ENCODE peak calls at places on chromosome 3, in four cellular contexts. One of them, this sample, is unnamed.

GRCh38 chr3:160697628-160698382 is 20.8 kb downstream of the ARL14 start:
- DNase-seq in K562: no peak
- DNase-seq in GM12878: no peak
- DNase-seq in HepG2: no peak
- DNase-seq in this sample: no peak

GRCh38 chr3:50516048-50516871 is 12.8 kb upstream of the CACNA2D2 start:
- DNase-seq in K562: peak
- DNase-seq in GM12878: no peak
- DNase-seq in HepG2: peak
- DNase-seq in this sample: peak

GRCh38 chr3:80017369-80017768 is 249.6 kb upstream of the ROBO1 start:
- DNase-seq in K562: no peak
- DNase-seq in GM12878: no peak
- DNase-seq in HepG2: no peak
- DNase-seq in this sample: no peak

GRCh38 chr3:30289751-30290150 is 316.6 kb upstream of the TGFBR2 start:
- DNase-seq in K562: no peak
- DNase-seq in GM12878: no peak
- DNase-seq in HepG2: no peak
- DNase-seq in this sample: no peak

GRCh38 chr3:70849911-70850699 is 537.7 kb upstream of the MDFIC2 start:
- DNase-seq in K562: no peak
- DNase-seq in GM12878: no peak
- DNase-seq in HepG2: no peak
- DNase-seq in this sample: no peak

GRCh38 chr3:46981932-46982471 is 2.5 kb downstream of the NBEAL2 start:
- DNase-seq in K562: no peak
- DNase-seq in GM12878: no peak
- DNase-seq in HepG2: no peak
- DNase-seq in this sample: peak

GRCh38 chr3:17039579-17039978 is 154.8 kb downstream of the PLCL2 start:
- DNase-seq in K562: no peak
- DNase-seq in GM12878: no peak
- DNase-seq in HepG2: no peak
- DNase-seq in this sample: no peak

GRCh38 chr3:158912188-158912587 is 110.3 kb downstream of the MFSD1 start:
- DNase-seq in K562: no peak
- DNase-seq in GM12878: no peak
- DNase-seq in HepG2: peak
- DNase-seq in this sample: no peak

DNA sequence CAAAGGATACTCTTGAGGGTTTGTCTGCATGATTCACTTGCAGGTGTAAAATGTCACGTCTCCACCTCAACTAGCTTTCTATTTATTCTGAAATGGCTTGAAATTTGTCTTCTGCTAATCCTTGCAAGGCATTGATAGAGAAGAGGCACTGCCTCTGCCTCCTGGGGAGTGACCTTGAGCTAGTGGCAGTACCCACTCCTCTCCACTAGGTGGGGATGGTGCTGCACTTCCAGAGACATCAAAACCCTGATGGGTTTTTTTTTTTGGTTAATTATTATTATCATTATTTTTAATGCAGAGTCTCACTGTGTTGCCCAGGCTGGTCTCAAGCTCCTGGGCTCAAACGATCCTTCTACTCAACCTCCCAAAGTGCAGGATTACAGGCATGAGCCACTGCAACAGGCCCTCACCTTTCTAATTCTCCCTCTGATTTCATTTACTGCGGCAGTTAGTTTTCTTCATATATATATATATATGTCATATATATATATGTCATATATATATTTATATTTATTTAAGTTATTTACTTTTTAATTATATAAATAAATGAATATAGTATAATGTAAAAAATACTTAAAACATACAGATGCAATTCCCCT is 117.6 kb upstream of the EIF1B start:
- DNase-seq in K562: peak
- DNase-seq in GM12878: no peak
- DNase-seq in HepG2: peak
- DNase-seq in this sample: peak
- TF ChIP-seq TCF7 in K562: no peak
- TF ChIP-seq TCF7 in GM12878: no peak
- TF ChIP-seq TCF7 in HepG2: no peak
- TF ChIP-seq TCF7 in this sample: no peak

GRCh38 chr3:72258366-72258765 is 473.4 kb upstream of the PROK2 start:
- DNase-seq in K562: no peak
- DNase-seq in GM12878: no peak
- DNase-seq in HepG2: no peak
- DNase-seq in this sample: no peak
- TF ChIP-seq ATF2 in K562: no peak
- TF ChIP-seq ATF2 in GM12878: no peak
- TF ChIP-seq ATF2 in HepG2: no peak
- TF ChIP-seq ATF2 in this sample: no peak

DNA sequence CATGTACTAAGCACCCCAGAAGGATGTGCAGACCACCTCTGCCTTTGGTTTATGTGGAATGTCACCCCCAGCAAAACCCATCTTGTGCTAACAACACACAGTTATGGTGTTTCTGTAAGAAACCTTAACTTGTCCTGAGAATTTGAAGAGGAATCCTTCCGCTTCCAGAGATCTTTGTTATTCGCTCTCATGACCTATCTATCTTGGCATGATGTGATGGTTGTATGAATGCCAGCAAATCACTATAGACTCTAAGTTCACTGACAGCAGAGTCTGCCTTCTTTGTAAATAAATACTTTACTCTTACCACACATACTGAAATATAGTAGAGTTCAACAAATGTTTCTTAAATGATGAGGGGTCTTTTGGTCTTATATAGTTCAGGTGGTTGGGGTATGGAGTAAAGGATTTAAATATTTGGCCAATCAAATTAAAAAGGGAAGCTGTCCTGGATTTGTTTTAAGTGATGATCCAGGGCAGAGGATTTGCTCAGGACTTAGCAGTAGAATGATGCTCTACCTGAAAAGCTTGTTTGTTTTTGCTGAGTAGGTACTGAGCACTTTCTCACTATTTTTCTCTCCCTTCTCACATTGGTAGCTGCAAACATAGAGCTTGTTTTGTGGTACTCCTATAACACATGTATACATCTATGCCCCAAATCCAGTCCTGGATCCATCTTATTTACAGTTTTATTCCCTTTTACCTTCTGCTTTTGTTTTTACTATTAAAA is 27.9 kb upstream of the RTP1 start:
- DNase-seq in K562: no peak
- DNase-seq in GM12878: no peak
- DNase-seq in HepG2: no peak
- DNase-seq in this sample: no peak
- TF ChIP-seq TCF7 in K562: no peak
- TF ChIP-seq TCF7 in GM12878: no peak
- TF ChIP-seq TCF7 in HepG2: no peak
- TF ChIP-seq TCF7 in this sample: no peak

GRCh38 chr3:77059354-77059753 is 19.5 kb downstream of the ROBO2 start:
- DNase-seq in K562: no peak
- DNase-seq in GM12878: no peak
- DNase-seq in HepG2: no peak
- DNase-seq in this sample: no peak

GRCh38 chr3:77052733-77053680 is 13.1 kb downstream of the ROBO2 start:
- DNase-seq in K562: no peak
- DNase-seq in GM12878: no peak
- DNase-seq in HepG2: no peak
- DNase-seq in this sample: no peak

GRCh38 chr3:77051927-77052542 is 12.1 kb downstream of the ROBO2 start:
- DNase-seq in K562: no peak
- DNase-seq in GM12878: no peak
- DNase-seq in HepG2: no peak
- DNase-seq in this sample: no peak

GRCh38 chr3:77053769-77054168 is 13.9 kb downstream of the ROBO2 start:
- DNase-seq in K562: no peak
- DNase-seq in GM12878: no peak
- DNase-seq in HepG2: no peak
- DNase-seq in this sample: no peak

GRCh38 chr3:77055841-77056341 is 16.0 kb downstream of the ROBO2 start:
- DNase-seq in K562: no peak
- DNase-seq in GM12878: no peak
- DNase-seq in HepG2: no peak
- DNase-seq in this sample: no peak
- TF ChIP-seq ATF2 in K562: no peak
- TF ChIP-seq ATF2 in GM12878: no peak
- TF ChIP-seq ATF2 in HepG2: no peak
- TF ChIP-seq ATF2 in this sample: no peak

GRCh38 chr3:41430886-41431285 is 231.6 kb downstream of the CTNNB1 start:
- DNase-seq in K562: no peak
- DNase-seq in GM12878: no peak
- DNase-seq in HepG2: no peak
- DNase-seq in this sample: no peak

GRCh38 chr3:41434781-41435180 is 235.5 kb downstream of the CTNNB1 start:
- DNase-seq in K562: no peak
- DNase-seq in GM12878: no peak
- DNase-seq in HepG2: no peak
- DNase-seq in this sample: no peak

GRCh38 chr3:41426485-41426884 is 227.2 kb downstream of the CTNNB1 start:
- DNase-seq in K562: no peak
- DNase-seq in GM12878: no peak
- DNase-seq in HepG2: no peak
- DNase-seq in this sample: no peak

DNA sequence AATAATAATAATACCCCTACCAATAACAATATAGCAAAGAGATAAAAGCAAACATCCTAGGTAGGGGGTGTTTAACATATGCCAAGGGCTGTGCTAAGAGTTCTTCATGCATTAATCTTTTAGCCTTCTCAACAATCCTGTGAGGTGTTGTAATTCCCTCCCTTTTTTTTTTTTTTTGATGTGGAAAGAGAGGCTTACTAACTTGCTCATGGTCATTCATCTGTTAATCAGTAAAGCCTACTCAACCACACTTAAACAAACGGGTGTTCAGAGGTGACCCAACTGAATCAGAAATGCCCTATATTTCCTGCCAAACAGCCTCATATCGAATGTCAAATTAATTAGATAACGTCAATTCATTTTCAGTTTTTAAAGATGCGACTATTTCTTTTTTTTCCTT is 232.1 kb downstream of the CTNNB1 start:
- DNase-seq in K562: no peak
- DNase-seq in GM12878: no peak
- DNase-seq in HepG2: no peak
- DNase-seq in this sample: no peak
- TF ChIP-seq TCF7 in K562: no peak
- TF ChIP-seq TCF7 in GM12878: no peak
- TF ChIP-seq TCF7 in HepG2: no peak
- TF ChIP-seq TCF7 in this sample: no peak

GRCh38 chr3:117036259-117036799 is 326.8 kb downstream of the TUSC7 start:
- DNase-seq in K562: no peak
- DNase-seq in GM12878: no peak
- DNase-seq in HepG2: no peak
- DNase-seq in this sample: no peak

GRCh38 chr3:117035785-117036184 is 326.2 kb downstream of the TUSC7 start:
- DNase-seq in K562: no peak
- DNase-seq in GM12878: no peak
- DNase-seq in HepG2: no peak
- DNase-seq in this sample: peak
- TF ChIP-seq ATF2 in K562: no peak
- TF ChIP-seq ATF2 in GM12878: no peak
- TF ChIP-seq ATF2 in HepG2: no peak
- TF ChIP-seq ATF2 in this sample: no peak

DNA sequence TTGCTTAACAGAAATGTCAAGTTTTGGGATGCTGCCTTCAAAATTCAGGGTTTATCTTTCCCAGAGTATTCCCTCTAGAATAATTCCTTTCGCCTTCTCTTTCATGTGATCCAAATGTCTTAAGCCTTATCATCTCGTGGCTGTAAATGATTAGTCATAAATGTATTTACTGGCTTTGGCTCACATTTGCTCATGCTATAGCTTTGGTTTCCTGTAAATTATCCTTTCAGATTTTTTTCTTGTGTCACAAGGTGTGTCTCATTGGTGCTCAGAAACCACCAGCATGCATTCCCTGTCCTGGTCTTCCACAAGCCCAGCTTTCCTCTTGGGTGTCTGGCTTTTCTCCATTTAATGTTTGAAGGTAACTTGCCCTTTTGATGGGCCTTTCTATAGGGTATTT is 692.7 kb upstream of the ALCAM start:
- DNase-seq in K562: no peak
- DNase-seq in GM12878: no peak
- DNase-seq in HepG2: no peak
- DNase-seq in this sample: no peak
- TF ChIP-seq TCF7 in K562: no peak
- TF ChIP-seq TCF7 in GM12878: no peak
- TF ChIP-seq TCF7 in HepG2: no peak
- TF ChIP-seq TCF7 in this sample: no peak

GRCh38 chr3:123536153-123536895 is 48.5 kb downstream of the HACD2 start:
- DNase-seq in K562: no peak
- DNase-seq in GM12878: peak
- DNase-seq in HepG2: no peak
- DNase-seq in this sample: no peak
- TF ChIP-seq ATF2 in K562: no peak
- TF ChIP-seq ATF2 in GM12878: peak
- TF ChIP-seq ATF2 in HepG2: no peak
- TF ChIP-seq ATF2 in this sample: no peak

GRCh38 chr3:124567168-124567567 is 163.1 kb upstream of the UMPS start:
- DNase-seq in K562: no peak
- DNase-seq in GM12878: no peak
- DNase-seq in HepG2: no peak
- DNase-seq in this sample: no peak
- TF ChIP-seq TCF7 in K562: no peak
- TF ChIP-seq TCF7 in GM12878: no peak
- TF ChIP-seq TCF7 in HepG2: no peak
- TF ChIP-seq TCF7 in this sample: no peak